ENCODE peak calls at places on chromosomes 3 and 15, in four cellular contexts. U, R, C and F are unnamed samples.

GRCh38 chr3:172522871-172523818 is at the start of gene TNFSF10:
- DNase-seq in U (no peak), R (peak), C (peak), F (peak)

GRCh38 chr3:177538064-177538742 is 340.9 kb upstream of the TBL1XR1 start:
- DNase-seq in U (no peak), R (no peak), C (no peak), F (no peak)

GRCh38 chr15:40238927-40239591 is at the start of gene PAK6:
- DNase-seq in U (peak), R (no peak), C (no peak), F (no peak)

GRCh38 chr3:168511428-168512014 is 415.8 kb upstream of the GOLIM4 start:
- DNase-seq in U (no peak), R (no peak), C (no peak), F (no peak)

GRCh38 chr3:17260257-17260656 is 375.5 kb downstream of the PLCL2 start:
- DNase-seq in U (no peak), R (no peak), C (no peak), F (no peak)

GRCh38 chr3:24640330-24640877 is 145.8 kb upstream of the THRB start:
- DNase-seq in U (no peak), R (no peak), C (no peak), F (no peak)

GRCh38 chr15:64193971-64194370 is 31.1 kb upstream of the PPIB start:
- DNase-seq in U (peak), R (no peak), C (no peak), F (no peak)

GRCh38 chr15:40448354-40448753 is 7.6 kb downstream of the BAHD1 start:
- DNase-seq in U (no peak), R (no peak), C (no peak), F (no peak)

GRCh38 chr3:15606434-15606891 is 4.9 kb downstream of the BTD start:
- DNase-seq in U (no peak), R (no peak), C (no peak), F (no peak)

GRCh38 chr15:73704869-73705645 is 20.9 kb downstream of the CD276 start:
- DNase-seq in U (peak), R (peak), C (no peak), F (peak)

GRCh38 chr15:97235285-97235985 is 725.1 kb upstream of the ARRDC4 start:
- DNase-seq in U (peak), R (peak), C (no peak), F (peak)

GRCh38 chr15:76555247-76555646 is 218.7 kb downstream of the ISL2 start:
- DNase-seq in U (no peak), R (no peak), C (no peak), F (no peak)

GRCh38 chr3:38608086-38608775 is 41.3 kb downstream of the SCN5A start:
- DNase-seq in U (no peak), R (no peak), C (no peak), F (no peak)

GRCh38 chr3:122414391-122414790 is 1.5 kb downstream of the WDR5B start:
- DNase-seq in U (no peak), R (no peak), C (no peak), F (no peak)

GRCh38 chr3:20043398-20043797 is 3.2 kb downstream of the KAT2B start:
- DNase-seq in U (no peak), R (no peak), C (no peak), F (no peak)

GRCh38 chr3:39277893-39278615 is 1.8 kb downstream of the CX3CR1 start:
- DNase-seq in U (no peak), R (no peak), C (no peak), F (no peak)

GRCh38 chr3:159158801-159159200 is 356.9 kb downstream of the MFSD1 start:
- DNase-seq in U (no peak), R (no peak), C (no peak), F (no peak)

GRCh38 chr3:49357466-49358216 is 512 bp downstream of the GPX1 start:
- DNase-seq in U (no peak), R (no peak), C (no peak), F (peak)

GRCh38 chr15:32657198-32657886 is 15.8 kb downstream of the SCG5 start:
- DNase-seq in U (no peak), R (no peak), C (no peak), F (no peak)

GRCh38 chr3:110413807-110414748 is 657.5 kb upstream of the NECTIN3 start:
- DNase-seq in U (no peak), R (no peak), C (no peak), F (no peak)

GRCh38 chr3:177195941-177196472 is 1.3 kb downstream of the TBL1XR1 start:
- DNase-seq in U (no peak), R (no peak), C (no peak), F (peak)

GRCh38 chr15:58773024-58773423 is 1.9 kb downstream of the MINDY2 start:
- DNase-seq in U (no peak), R (no peak), C (no peak), F (no peak)

GRCh38 chr3:28973621-28974020 is 307.2 kb upstream of the RBMS3 start:
- DNase-seq in U (no peak), R (no peak), C (no peak), F (no peak)

DNA sequence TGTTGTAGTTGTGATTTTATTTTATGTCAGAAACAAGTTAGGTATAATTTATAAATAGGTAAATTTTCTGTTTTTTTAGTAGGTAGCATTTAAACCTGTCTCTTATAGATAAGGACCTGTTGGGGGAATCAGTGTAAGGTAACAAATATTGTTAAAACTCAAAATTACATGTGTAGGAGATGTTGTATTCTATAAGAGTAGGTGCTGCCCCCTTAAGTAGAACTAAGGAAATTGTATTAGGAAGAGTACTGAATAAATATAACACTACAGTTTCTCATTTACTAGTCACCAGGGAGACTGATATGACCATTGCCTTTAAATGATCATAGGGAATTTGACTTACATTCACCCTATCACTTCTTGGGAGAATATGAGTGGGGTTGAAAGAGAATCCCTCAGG is 31.2 kb downstream of the SLC25A36 start:
- DNase-seq in U (no peak), R (no peak), C (no peak), F (no peak)
- TF ChIP-seq SPI1 in U (no peak), R (no peak), C (no peak), F (no peak)

GRCh38 chr3:134058728-134059601 is 29.2 kb upstream of the SLCO2A1 start:
- DNase-seq in U (no peak), R (no peak), C (no peak), F (no peak)

GRCh38 chr3:134056464-134056891 is 26.8 kb upstream of the SLCO2A1 start:
- DNase-seq in U (peak), R (no peak), C (no peak), F (no peak)

GRCh38 chr3:134054881-134055280 is 25.2 kb upstream of the SLCO2A1 start:
- DNase-seq in U (no peak), R (no peak), C (no peak), F (no peak)

GRCh38 chr3:134055661-134056060 is 25.9 kb upstream of the SLCO2A1 start:
- DNase-seq in U (no peak), R (no peak), C (no peak), F (no peak)

GRCh38 chr3:134057006-134057832 is 27.5 kb upstream of the SLCO2A1 start:
- DNase-seq in U (no peak), R (no peak), C (no peak), F (no peak)
- TF ChIP-seq SPI1 in U (no peak), R (no peak), C (no peak), F (no peak)

GRCh38 chr3:195542691-195543641 is at the start of gene PPP1R2:
- DNase-seq in U (peak), R (peak), C (peak), F (peak)

GRCh38 chr3:195539479-195539878 is 3.6 kb downstream of the PPP1R2 start:
- DNase-seq in U (no peak), R (no peak), C (no peak), F (no peak)

GRCh38 chr3:195540031-195540430 is 3.1 kb downstream of the PPP1R2 start:
- DNase-seq in U (no peak), R (no peak), C (no peak), F (no peak)

GRCh38 chr3:195542261-195542660 is 864 bp downstream of the PPP1R2 start:
- DNase-seq in U (no peak), R (no peak), C (no peak), F (peak)

GRCh38 chr3:195540526-195540925 is 2.6 kb downstream of the PPP1R2 start:
- DNase-seq in U (no peak), R (no peak), C (no peak), F (no peak)
- TF ChIP-seq SPI1 in U (no peak), R (peak), C (peak), F (no peak)

DNA sequence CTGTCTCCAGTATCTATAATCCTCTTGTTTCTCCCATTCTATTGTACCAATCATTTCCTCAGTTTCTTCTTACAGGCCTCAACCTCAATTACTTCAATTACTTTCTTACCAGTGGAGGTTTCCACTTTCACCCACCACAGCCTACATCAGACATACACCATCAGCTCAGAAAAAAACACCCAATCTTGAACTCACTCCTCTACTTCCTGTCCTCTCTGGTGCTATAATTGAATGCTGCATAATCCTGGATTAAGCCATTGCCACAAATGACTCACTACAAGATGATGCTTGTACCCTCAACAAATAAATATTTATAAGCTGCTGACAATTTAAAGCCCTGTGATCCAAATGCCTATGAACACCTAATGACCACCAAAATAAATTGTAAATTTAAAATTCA is 18.5 kb downstream of the RYK start:
- DNase-seq in U (no peak), R (no peak), C (no peak), F (no peak)
- TF ChIP-seq SPI1 in U (no peak), R (peak), C (no peak), F (no peak)

DNA sequence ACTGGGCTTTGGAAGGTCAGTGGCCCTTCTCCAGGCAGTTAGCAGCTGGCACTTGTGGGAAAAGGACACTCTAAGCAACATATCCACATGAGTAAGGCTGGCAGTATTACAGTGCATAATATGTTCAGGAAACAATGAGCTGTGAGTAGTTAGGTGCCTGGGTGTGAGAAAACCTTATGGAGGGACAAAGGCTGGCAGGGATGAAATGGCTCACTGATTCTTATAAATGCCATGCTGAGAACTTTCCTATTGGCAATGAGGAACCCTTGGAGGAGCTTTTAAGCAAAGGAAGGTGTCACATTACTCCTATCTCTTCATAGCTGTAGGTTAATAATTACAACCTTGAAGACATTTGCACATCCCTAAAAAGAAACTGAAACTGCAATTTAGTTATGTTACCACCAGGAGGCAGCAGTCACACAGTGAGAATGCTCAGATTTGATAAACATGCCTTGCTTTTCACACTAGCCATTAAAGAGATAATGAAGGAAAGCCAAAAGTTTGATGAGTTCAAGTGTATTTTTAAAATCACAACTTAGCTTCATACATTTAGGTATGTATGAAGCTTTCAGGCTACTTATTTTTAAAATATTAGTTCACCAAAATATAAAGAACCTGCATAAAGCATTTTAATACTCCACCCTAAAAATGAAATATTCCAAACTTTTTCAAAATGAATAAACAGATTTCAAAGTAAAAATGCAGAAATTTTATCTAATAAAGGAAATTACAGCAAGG is 136.6 kb upstream of the SLC2A2 start:
- DNase-seq in U (peak), R (peak), C (no peak), F (no peak)
- TF ChIP-seq SPI1 in U (no peak), R (no peak), C (no peak), F (no peak)

DNA sequence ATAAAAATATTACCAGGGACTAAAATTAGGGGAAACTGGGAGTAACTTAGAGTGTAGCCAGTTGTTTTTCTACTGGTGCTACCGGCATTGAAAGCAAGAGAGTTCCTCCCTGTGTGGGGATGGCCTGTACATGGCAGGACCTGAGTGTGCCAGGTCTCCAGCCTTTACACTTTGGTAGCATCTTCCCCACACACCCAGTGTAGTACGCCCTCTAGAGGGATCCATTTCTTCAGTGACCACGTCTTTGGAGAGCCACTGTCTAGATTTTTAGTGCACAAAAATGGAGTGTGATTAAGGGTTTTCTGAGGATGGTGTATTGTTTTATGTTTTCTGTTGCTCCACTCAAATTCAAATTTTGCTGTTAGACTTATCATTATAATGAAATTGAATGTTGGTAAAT is 507.0 kb upstream of the TPRG1 start:
- DNase-seq in U (no peak), R (no peak), C (no peak), F (peak)
- TF ChIP-seq SPI1 in U (no peak), R (no peak), C (no peak), F (no peak)

DNA sequence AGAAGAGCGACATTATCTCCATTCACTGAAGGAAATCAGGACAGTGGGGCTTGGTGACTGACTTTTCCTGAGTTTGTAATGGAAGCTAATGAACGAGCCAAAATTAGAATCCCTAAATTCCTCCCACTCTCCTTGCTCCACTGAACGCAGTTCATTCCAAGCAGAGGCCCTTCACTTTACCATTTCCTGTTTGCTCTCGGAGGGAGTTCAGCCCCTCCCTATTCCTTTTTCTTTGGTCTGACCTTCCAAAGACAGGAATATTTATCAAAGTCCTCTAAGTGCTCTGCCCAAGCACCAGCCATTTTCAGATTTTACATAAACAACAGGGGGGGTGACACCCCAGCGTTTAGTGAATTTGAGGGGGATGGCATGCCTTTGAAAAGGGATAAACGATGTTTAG is 24.0 kb upstream of the PTPRG start:
- DNase-seq in U (no peak), R (no peak), C (no peak), F (no peak)
- TF ChIP-seq SPI1 in U (no peak), R (no peak), C (no peak), F (no peak)

GRCh38 chr3:195767792-195768191 is 43.9 kb downstream of the MUC4 start:
- DNase-seq in U (no peak), R (no peak), C (no peak), F (no peak)

GRCh38 chr3:195768414-195768813 is 43.3 kb downstream of the MUC4 start:
- DNase-seq in U (no peak), R (no peak), C (no peak), F (no peak)

GRCh38 chr3:195768831-195769303 is 42.9 kb downstream of the MUC4 start:
- DNase-seq in U (peak), R (no peak), C (no peak), F (no peak)

GRCh38 chr3:195770081-195770840 is 41.5 kb downstream of the MUC4 start:
- DNase-seq in U (no peak), R (no peak), C (no peak), F (no peak)

GRCh38 chr3:195769551-195769950 is 42.2 kb downstream of the MUC4 start:
- DNase-seq in U (no peak), R (no peak), C (no peak), F (no peak)
- TF ChIP-seq SPI1 in U (no peak), R (no peak), C (no peak), F (no peak)